ENCODE peak calls at places on chromosomes 4 and X, in seven cellular contexts. G is caudate nucleus; Y is stimulated activated CD8-positive, alpha-beta memory T cell treated with anti-CD3 and anti-CD28 coated beads, Interleukin-7, amount 100 ng/mL, for 24 hours; Z is naive B cell; V is progenitor cell of endocrine pancreas; C is activated T-cell treated with anti-CD3 and anti-CD28 coated beads for 1 hour; E is HFFc6. L is an unnamed sample.

GRCh38 chr4:10123227-10124101 is 6.9 kb upstream of the WDR1 start:
- DNase-seq in G (no peak), Y (no peak), Z (no peak), V (no peak), C (no peak), E (no peak), L (no peak)

GRCh38 chr4:153022233-153022632 is 86.1 kb downstream of the FHDC1 start:
- DNase-seq in G (no peak), Y (no peak), Z (no peak), V (no peak), C (no peak), E (no peak), L (no peak)

GRCh38 chrX:9122504-9123245 is 88.7 kb upstream of the FAM9B start:
- DNase-seq in G (no peak), Y (no peak), Z (no peak), V (no peak), C (no peak), E (peak; percentile 3), L (no peak)

GRCh38 chr4:102328045-102328444 is 17.2 kb downstream of the SLC39A8 start:
- DNase-seq in G (no peak), Y (no peak), Z (no peak), V (no peak), C (no peak), E (no peak), L (no peak)

GRCh38 chr4:76781698-76782595 is 116.0 kb downstream of the SOWAHB start:
- DNase-seq in G (no peak), Y (no peak), Z (no peak), V (no peak), C (no peak), E (peak; percentile 93), L (no peak)

GRCh38 chrX:86146102-86146501 is 2.1 kb upstream of the DACH2 start:
- DNase-seq in G (no peak), Y (no peak), Z (no peak), V (no peak), C (no peak), E (no peak), L (no peak)

GRCh38 chrX:16394290-16394689 is 227.0 kb downstream of the MAGEB17 start:
- DNase-seq in G (no peak), Y (no peak), Z (no peak), V (no peak), C (no peak), E (no peak), L (no peak)

GRCh38 chr4:54315561-54315960 is 86.5 kb downstream of the PDGFRA start:
- DNase-seq in G (no peak), Y (no peak), Z (no peak), V (no peak), C (no peak), E (no peak), L (peak; percentile 24)

GRCh38 chr4:139550724-139551429 is 5.1 kb downstream of the SETD7 start:
- DNase-seq in G (no peak), Y (no peak), Z (no peak), V (no peak), C (no peak), E (no peak), L (no peak)

GRCh38 chr4:185143596-185143969 is 517 bp downstream of the SLC25A4 start:
- DNase-seq in G (peak; percentile 45), Y (no peak), Z (no peak), V (no peak), C (peak; percentile 12), E (peak; percentile 16), L (peak; percentile 25)

GRCh38 chr4:168589154-168589553 is 92.3 kb downstream of the PALLD start:
- DNase-seq in G (no peak), Y (no peak), Z (no peak), V (no peak), C (no peak), E (peak; percentile 60), L (no peak)

GRCh38 chr4:186719925-186720694 is 3.5 kb downstream of the FAT1 start:
- DNase-seq in G (no peak), Y (no peak), Z (no peak), V (no peak), C (no peak), E (no peak), L (no peak)

GRCh38 chr4:48388504-48389154 is 47.3 kb downstream of the SLAIN2 start:
- DNase-seq in G (no peak), Y (no peak), Z (no peak), V (no peak), C (no peak), E (peak; percentile 48), L (no peak)

GRCh38 chr4:111994392-111994791 is 150.9 kb upstream of the FAM241A start:
- DNase-seq in G (no peak), Y (no peak), Z (no peak), V (no peak), C (no peak), E (no peak), L (no peak)

GRCh38 chr4:98518555-98519267 is 139.7 kb downstream of the TSPAN5 start:
- DNase-seq in G (no peak), Y (no peak), Z (peak; percentile 37), V (no peak), C (no peak), E (no peak), L (peak; percentile 40)

GRCh38 chrX:63513825-63514574 is 162.9 kb upstream of the SPIN4 start:
- DNase-seq in G (no peak), Y (no peak), Z (no peak), V (no peak), C (no peak), E (peak; percentile 52), L (no peak)

GRCh38 chr4:25911356-25911755 is 2.7 kb upstream of the SMIM20 start:
- DNase-seq in G (no peak), Y (no peak), Z (no peak), V (no peak), C (no peak), E (no peak), L (no peak)

GRCh38 chr4:159102623-159103405 is at the start of gene RAPGEF2:
- DNase-seq in G (peak; percentile 82), Y (peak; percentile 71), Z (peak; percentile 90), V (peak; percentile 81), C (peak; percentile 78), E (peak; percentile 90), L (peak; percentile 94)

GRCh38 chr4:125187621-125188176 is 127.1 kb upstream of the FAT4 start:
- DNase-seq in G (no peak), Y (no peak), Z (no peak), V (no peak), C (no peak), E (peak; percentile 78), L (no peak)

GRCh38 chr4:94516067-94516466 is 64.3 kb downstream of the PDLIM5 start:
- DNase-seq in G (no peak), Y (no peak), Z (no peak), V (no peak), C (no peak), E (peak; percentile 96), L (no peak)

GRCh38 chr4:101140228-101140627 is 207.1 kb downstream of the PPP3CA start:
- DNase-seq in G (no peak), Y (no peak), Z (no peak), V (no peak), C (no peak), E (no peak), L (no peak)

GRCh38 chrX:147897117-147897516 is 14.6 kb upstream of the FMR1 start:
- DNase-seq in G (no peak), Y (no peak), Z (no peak), V (no peak), C (no peak), E (no peak), L (no peak)

GRCh38 chrX:154375156-154375504 is 696 bp upstream of the FLNA start:
- DNase-seq in G (no peak), Y (no peak), Z (no peak), V (no peak), C (no peak), E (no peak), L (no peak)

GRCh38 chrX:43175428-43175827 is 397.5 kb upstream of the PPP1R2C start:
- DNase-seq in G (no peak), Y (no peak), Z (no peak), V (no peak), C (no peak), E (no peak), L (no peak)

L was measured in germinal center.